ENCODE peak calls at places on chromosomes 5 and 9, in five cellular contexts. One of them, this sample, is unnamed.

GRCh38 chr5:126052791-126053190 is 370.4 kb upstream of the GRAMD2B start:
- DNase-seq in lower leg skin: no peak
- DNase-seq in Right ventricle myocardium superior: no peak
- DNase-seq in stimulated activated CD4-positive, alpha-beta T cell treated with anti-CD3 and anti-CD28 coated beads, Interleukin-15, amount 100 ng/mL, for 1 hour: no peak
- DNase-seq in CD4-positive, CD25-positive, alpha-beta regulatory T cell: no peak
- DNase-seq in this sample: no peak

GRCh38 chr5:88190106-88190834 is 78.4 kb downstream of the TMEM161B start:
- DNase-seq in lower leg skin: no peak
- DNase-seq in Right ventricle myocardium superior: no peak
- DNase-seq in stimulated activated CD4-positive, alpha-beta T cell treated with anti-CD3 and anti-CD28 coated beads, Interleukin-15, amount 100 ng/mL, for 1 hour: no peak
- DNase-seq in CD4-positive, CD25-positive, alpha-beta regulatory T cell: no peak
- DNase-seq in this sample: no peak

GRCh38 chr9:92639791-92640271 is 30.1 kb downstream of the IPPK start:
- DNase-seq in CD4-positive, CD25-positive, alpha-beta regulatory T cell: no peak
- DNase-seq in stimulated activated CD4-positive, alpha-beta T cell treated with anti-CD3 and anti-CD28 coated beads, Interleukin-15, amount 100 ng/mL, for 1 hour: no peak
- DNase-seq in Right ventricle myocardium superior: no peak
- DNase-seq in lower leg skin: peak
- DNase-seq in this sample: no peak

GRCh38 chr5:66343370-66344071 is 199.4 kb downstream of the SREK1 start:
- DNase-seq in stimulated activated CD4-positive, alpha-beta T cell treated with anti-CD3 and anti-CD28 coated beads, Interleukin-15, amount 100 ng/mL, for 1 hour: no peak
- DNase-seq in CD4-positive, CD25-positive, alpha-beta regulatory T cell: no peak
- DNase-seq in Right ventricle myocardium superior: no peak
- DNase-seq in lower leg skin: no peak
- DNase-seq in this sample: no peak

GRCh38 chr5:79974896-79975295 is 16.2 kb downstream of the MTX3 start:
- DNase-seq in CD4-positive, CD25-positive, alpha-beta regulatory T cell: no peak
- DNase-seq in stimulated activated CD4-positive, alpha-beta T cell treated with anti-CD3 and anti-CD28 coated beads, Interleukin-15, amount 100 ng/mL, for 1 hour: no peak
- DNase-seq in lower leg skin: no peak
- DNase-seq in Right ventricle myocardium superior: no peak
- DNase-seq in this sample: no peak

GRCh38 chr5:115366223-115366622 is 69.8 kb upstream of the CCDC112 start:
- DNase-seq in lower leg skin: no peak
- DNase-seq in stimulated activated CD4-positive, alpha-beta T cell treated with anti-CD3 and anti-CD28 coated beads, Interleukin-15, amount 100 ng/mL, for 1 hour: no peak
- DNase-seq in CD4-positive, CD25-positive, alpha-beta regulatory T cell: no peak
- DNase-seq in Right ventricle myocardium superior: no peak
- DNase-seq in this sample: no peak

GRCh38 chr5:155343468-155343867 is 329.9 kb downstream of the KIF4B start:
- DNase-seq in Right ventricle myocardium superior: no peak
- DNase-seq in lower leg skin: no peak
- DNase-seq in stimulated activated CD4-positive, alpha-beta T cell treated with anti-CD3 and anti-CD28 coated beads, Interleukin-15, amount 100 ng/mL, for 1 hour: no peak
- DNase-seq in CD4-positive, CD25-positive, alpha-beta regulatory T cell: no peak
- DNase-seq in this sample: no peak

GRCh38 chr5:25544652-25545249 is 900.0 kb upstream of the CDH10 start:
- DNase-seq in CD4-positive, CD25-positive, alpha-beta regulatory T cell: no peak
- DNase-seq in lower leg skin: no peak
- DNase-seq in Right ventricle myocardium superior: no peak
- DNase-seq in stimulated activated CD4-positive, alpha-beta T cell treated with anti-CD3 and anti-CD28 coated beads, Interleukin-15, amount 100 ng/mL, for 1 hour: no peak
- DNase-seq in this sample: peak

GRCh38 chr5:32057157-32058096 is 116.7 kb downstream of the GOLPH3 start:
- DNase-seq in lower leg skin: no peak
- DNase-seq in stimulated activated CD4-positive, alpha-beta T cell treated with anti-CD3 and anti-CD28 coated beads, Interleukin-15, amount 100 ng/mL, for 1 hour: no peak
- DNase-seq in CD4-positive, CD25-positive, alpha-beta regulatory T cell: no peak
- DNase-seq in Right ventricle myocardium superior: no peak
- DNase-seq in this sample: no peak

GRCh38 chr5:136058031-136058971 is 29.5 kb downstream of the TGFBI start:
- DNase-seq in CD4-positive, CD25-positive, alpha-beta regulatory T cell: no peak
- DNase-seq in lower leg skin: no peak
- DNase-seq in stimulated activated CD4-positive, alpha-beta T cell treated with anti-CD3 and anti-CD28 coated beads, Interleukin-15, amount 100 ng/mL, for 1 hour: no peak
- DNase-seq in Right ventricle myocardium superior: peak
- DNase-seq in this sample: no peak

This sample was measured in CMK.